ENCODE peak calls at places on chromosome 19, in six cellular contexts. C is K562, T is A549, Y is HepG2, K is upper lobe of left lung, P is GM12878. J is an unnamed sample.
A peak's percentile ranks its signal among the peaks of the same experiment; 100 is the strongest.

GRCh38 chr19:4375620-4376228 is 24.6 kb downstream of the SH3GL1 start:
- ATAC-seq in C (peak; percentile 75), T (peak; percentile 48), K (no peak), P (peak; percentile 78), Y (peak; percentile 52), J (no peak)

GRCh38 chr19:31316201-31316951 is 32.9 kb downstream of the TSHZ3 start:
- ATAC-seq in C (no peak), K (peak; percentile 78), P (no peak), T (no peak), Y (no peak), J (peak; percentile 89)

GRCh38 chr19:50552540-50552939 is 15.7 kb downstream of the LRRC4B start:
- ATAC-seq in C (no peak), P (no peak), Y (no peak), K (no peak), T (no peak), J (no peak)

GRCh38 chr19:47049307-47049700 is 880 bp upstream of the TMEM160 start:
- ATAC-seq in Y (no peak), C (no peak), P (no peak), K (no peak), T (no peak), J (no peak)

GRCh38 chr19:46944918-46945628 is 74.6 kb upstream of the NPAS1 start:
- ATAC-seq in Y (peak; percentile 54), K (peak; percentile 85), C (peak; percentile 49), P (no peak), T (no peak), J (peak; percentile 64)

GRCh38 chr19:32642771-32643170 is 32.2 kb downstream of the ANKRD27 start:
- ATAC-seq in P (no peak), C (no peak), T (no peak), Y (no peak), K (no peak), J (no peak)

GRCh38 chr19:37718357-37718756 is 1.2 kb downstream of the ZNF607 start:
- ATAC-seq in Y (no peak), T (no peak), K (no peak), C (no peak), P (no peak), J (no peak)

GRCh38 chr19:47047931-47048399 is 459 bp downstream of the TMEM160 start:
- ATAC-seq in K (peak; percentile 95), P (peak; percentile 89), C (peak; percentile 93), Y (peak; percentile 89), T (peak; percentile 86), J (peak; percentile 84)

GRCh38 chr19:29467824-29468401 is 57.9 kb upstream of the VSTM2B start:
- ATAC-seq in P (peak; percentile 59), Y (peak; percentile 89), C (peak; percentile 93), K (no peak), T (peak; percentile 81), J (no peak)

GRCh38 chr19:48290341-48290922 is 20.6 kb downstream of the ZNF114 start:
- ATAC-seq in Y (peak; percentile 61), T (peak; percentile 69), C (peak; percentile 48), K (peak; percentile 60), P (no peak), J (peak; percentile 10)

GRCh38 chr19:16036397-16036925 is 39.8 kb upstream of the TPM4 start:
- ATAC-seq in Y (no peak), T (no peak), K (no peak), C (no peak), P (no peak), J (no peak)

GRCh38 chr19:33225458-33225925 is at the start of gene SLC7A10:
- ATAC-seq in C (no peak), K (peak; percentile 14), P (no peak), T (peak; percentile 32), Y (no peak), J (no peak)

GRCh38 chr19:6459356-6460098 is at the start of gene SLC25A23:
- ATAC-seq in C (peak; percentile 81), P (peak; percentile 70), K (peak; percentile 79), T (peak; percentile 80), Y (peak; percentile 66), J (peak; percentile 71)

GRCh38 chr19:40641306-40641705 is 40.1 kb downstream of the LTBP4 start:
- ATAC-seq in T (no peak), Y (no peak), K (no peak), C (no peak), P (no peak), J (no peak)

GRCh38 chr19:41452584-41453275 is 9.8 kb downstream of the ERICH4 start:
- ATAC-seq in K (no peak), C (peak; percentile 46), T (no peak), P (no peak), Y (no peak), J (no peak)

GRCh38 chr19:55526216-55527196 is 10.4 kb downstream of the SBK2 start:
- ATAC-seq in T (peak; percentile 79), P (no peak), K (peak; percentile 62), Y (peak; percentile 59), C (no peak), J (peak; percentile 31)

GRCh38 chr19:8324186-8325050 is 3.1 kb downstream of the RPS28 start:
- ATAC-seq in Y (peak; percentile 4), T (peak; percentile 19), C (no peak), P (peak; percentile 9), K (no peak), J (no peak)

GRCh38 chr19:39953915-39954314 is 17.1 kb upstream of the PSMC4 start:
- ATAC-seq in C (no peak), Y (no peak), K (no peak), T (no peak), P (peak; percentile 48), J (no peak)

GRCh38 chr19:49875801-49876421 is 1.2 kb downstream of the AKT1S1 start:
- ATAC-seq in C (peak; percentile 33), K (peak; percentile 29), Y (peak; percentile 40), P (peak; percentile 15), T (peak; percentile 15), J (no peak)

GRCh38 chr19:41218249-41218614 is 791 bp upstream of the AXL start:
- ATAC-seq in K (no peak), P (no peak), Y (no peak), C (no peak), T (no peak), J (no peak)

GRCh38 chr19:7746903-7747884 is at the start of gene CD209:
- ATAC-seq in Y (no peak), P (no peak), K (peak; percentile 38), T (no peak), C (no peak), J (peak; percentile 7)

GRCh38 chr19:5880604-5881078 is 10.3 kb upstream of the FUT5 start:
- ATAC-seq in C (no peak), Y (peak; percentile 89), K (peak; percentile 62), T (peak; percentile 44), P (no peak), J (peak; percentile 96)

GRCh38 chr19:46116121-46116520 is 8.4 kb downstream of the IGFL3 start:
- ATAC-seq in K (no peak), C (no peak), T (no peak), P (no peak), Y (no peak), J (no peak)

GRCh38 chr19:39190768-39191167 is 6.0 kb upstream of the NCCRP1 start:
- ATAC-seq in C (no peak), P (no peak), Y (no peak), K (no peak), T (no peak), J (no peak)

GRCh38 chr19:4581381-4582111 is 22.1 kb upstream of the SEMA6B start:
- ATAC-seq in C (peak; percentile 4), Y (no peak), K (no peak), T (no peak), P (no peak), J (no peak)

GRCh38 chr19:35937345-35938281 is 1.4 kb downstream of the LRFN3 start:
- ATAC-seq in C (peak; percentile 64), Y (peak; percentile 56), T (peak; percentile 7), P (no peak), K (no peak), J (no peak)

GRCh38 chr19:30172643-30173242 is 199.4 kb upstream of the ZNF536 start:
- ATAC-seq in C (no peak), P (no peak), Y (no peak), K (no peak), T (peak; percentile 32), J (no peak)

GRCh38 chr19:27774337-27774736 is 1438.6 kb downstream of the UQCRFS1 start:
- ATAC-seq in Y (no peak), C (peak; percentile 25), T (no peak), P (no peak), K (no peak), J (no peak)

GRCh38 chr19:42121036-42121621 is 11.1 kb downstream of the POU2F2 start:
- ATAC-seq in Y (no peak), K (peak; percentile 28), P (peak; percentile 5), C (no peak), T (no peak), J (no peak)

GRCh38 chr19:3672993-3673392 is 27.3 kb downstream of the PIP5K1C start:
- ATAC-seq in T (no peak), K (no peak), Y (no peak), P (no peak), C (no peak), J (no peak)

GRCh38 chr19:45186509-45187334 is 8.1 kb downstream of the BLOC1S3 start:
- ATAC-seq in Y (peak; percentile 90), T (peak; percentile 82), K (no peak), C (no peak), P (no peak), J (no peak)

GRCh38 chr19:58563823-58564222 is 5.4 kb upstream of the UBE2M start:
- ATAC-seq in P (no peak), C (no peak), Y (no peak), T (no peak), K (no peak), J (no peak)
- TF ChIP-seq EP300 in P (no peak), C (no peak), Y (no peak), T (no peak), K (no peak), J (no peak)

GRCh38 chr19:54463531-54464043 is at the start of gene LENG9:
- ATAC-seq in C (peak; percentile 80), P (peak; percentile 66), K (peak; percentile 85), Y (peak; percentile 74), T (peak; percentile 40), J (peak; percentile 80)
- TF ChIP-seq EP300 in C (no peak), P (no peak), K (peak; percentile 49), Y (no peak), T (no peak), J (no peak)

GRCh38 chr19:1360818-1361461 is 22.8 kb upstream of the NDUFS7 start:
- ATAC-seq in P (no peak), C (no peak), T (no peak), Y (no peak), K (peak; percentile 84), J (peak; percentile 78)
- TF ChIP-seq EP300 in P (no peak), C (no peak), T (no peak), Y (no peak), K (no peak), J (no peak)

DNA sequence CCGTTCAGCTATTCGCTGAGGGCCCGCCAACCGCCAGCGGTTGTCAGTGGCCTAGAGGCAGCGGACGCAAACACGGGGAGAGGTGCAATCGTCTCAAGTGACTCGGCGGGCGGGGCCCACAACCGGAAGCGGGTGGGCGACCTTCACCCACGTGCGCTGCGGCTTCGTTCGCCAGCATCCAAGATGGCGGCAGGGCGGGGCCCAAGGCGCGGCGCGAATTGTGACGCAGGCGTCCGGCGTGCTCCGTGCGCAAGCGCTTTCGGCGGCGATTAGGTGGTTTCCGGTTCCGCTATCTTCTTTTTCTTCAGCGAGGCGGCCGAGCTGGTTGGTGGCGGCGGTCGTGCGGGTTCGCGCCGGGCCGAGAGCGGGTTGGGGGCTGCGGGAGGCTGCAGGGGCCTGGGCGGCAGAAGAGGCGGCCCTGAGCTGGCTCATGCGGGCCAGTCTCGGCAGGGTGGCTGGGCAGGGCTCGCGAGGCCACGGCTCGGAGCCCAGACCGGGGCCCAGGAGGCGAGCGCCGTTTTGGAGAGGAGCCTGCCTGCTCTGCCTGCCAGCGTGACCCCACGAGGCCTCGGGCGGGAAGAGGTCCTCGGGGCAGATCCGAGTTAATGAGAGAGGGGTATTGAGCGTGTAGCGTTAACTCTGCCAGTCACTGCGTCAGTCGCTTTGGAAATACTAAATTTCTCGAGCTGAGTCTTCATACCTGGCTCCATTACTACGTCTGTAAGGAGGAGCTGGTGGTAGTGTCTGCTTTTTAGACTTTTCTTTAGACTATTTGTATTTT is at the start of gene UBA52:
- ATAC-seq in T (peak; percentile 98), P (peak; percentile 98), C (peak; percentile 98), K (peak; percentile 97), Y (peak; percentile 95), J (peak; percentile 97)
- TF ChIP-seq EP300 in T (no peak), P (peak; percentile 17), C (peak; percentile 48), K (peak; percentile 89), Y (peak; percentile 57), J (no peak)

J was measured in gastroesophageal sphincter.